ENCODE peak calls at places on chromosome 18, in nine cellular contexts. S is astrocyte, R is SK-N-SH, I is neuronal stem cell, U is neural progenitor cell, O is MM.1S, H is fibroblast of lung, Q is PC-3, K is A549. Z is an unnamed sample.

GRCh38 chr18:50662775-50663383 is 103.0 kb downstream of the MAPK4 start:
- DNase-seq in S (no peak), R (peak; percentile 24), I (peak; percentile 40), U (peak; percentile 72), O (no peak), H (no peak), Q (no peak), K (no peak), Z (no peak)

GRCh38 chr18:78087338-78087737 is 837.7 kb downstream of the GALR1 start:
- DNase-seq in S (no peak), R (no peak), I (no peak), U (no peak), O (no peak), H (no peak), Q (no peak), K (no peak), Z (no peak)

GRCh38 chr18:80238651-80239260 is 8.6 kb downstream of the PARD6G start:
- DNase-seq in S (no peak), R (no peak), I (no peak), U (no peak), O (no peak), H (no peak), Q (no peak), K (no peak), Z (no peak)

GRCh38 chr18:50973367-50974126 is 5.7 kb downstream of the ELAC1 start:
- DNase-seq in S (peak; percentile 45), R (no peak), I (no peak), U (no peak), O (no peak), H (peak; percentile 45), Q (peak; percentile 70), K (peak; percentile 27), Z (peak; percentile 15)

GRCh38 chr18:58762781-58763171 is 91.5 kb downstream of the MALT1 start:
- DNase-seq in S (no peak), R (no peak), I (no peak), U (no peak), O (no peak), H (no peak), Q (no peak), K (no peak), Z (no peak)

GRCh38 chr18:36905560-36905959 is 76.6 kb downstream of the KIAA1328 start:
- DNase-seq in S (no peak), R (no peak), I (no peak), U (no peak), O (no peak), H (no peak), Q (no peak), K (no peak), Z (no peak)

GRCh38 chr18:13615432-13615861 is 110.9 kb downstream of the FAM210A start:
- DNase-seq in S (peak; percentile 2), R (no peak), I (no peak), U (no peak), O (no peak), H (peak; percentile 18), Q (no peak), K (no peak), Z (no peak)

GRCh38 chr18:46411862-46412690 is 244.9 kb downstream of the LOXHD1 start:
- DNase-seq in S (peak; percentile 16), R (peak; percentile 80), I (no peak), U (no peak), O (no peak), H (peak; percentile 34), Q (no peak), K (no peak), Z (no peak)

GRCh38 chr18:46278481-46279465 is 174.6 kb downstream of the HAUS1 start:
- DNase-seq in S (peak; percentile 67), R (no peak), I (no peak), U (no peak), O (no peak), H (peak; percentile 74), Q (peak; percentile 25), K (no peak), Z (no peak)

GRCh38 chr18:29841631-29842030 is 1200.9 kb downstream of the DSC3 start:
- DNase-seq in S (no peak), R (no peak), I (no peak), U (no peak), O (no peak), H (no peak), Q (peak; percentile 77), K (no peak), Z (no peak)

GRCh38 chr18:26981373-26982082 is 116.0 kb upstream of the AQP4 start:
- DNase-seq in S (no peak), R (no peak), I (no peak), U (no peak), O (no peak), H (no peak), Q (no peak), K (no peak), Z (no peak)

GRCh38 chr18:75377258-75377657 is 50.2 kb downstream of the SMIM21 start:
- DNase-seq in S (peak; percentile 19), R (no peak), I (no peak), U (no peak), O (no peak), H (peak; percentile 28), Q (no peak), K (no peak), Z (no peak)

GRCh38 chr18:5626130-5626880 is 82.5 kb upstream of the EPB41L3 start:
- DNase-seq in S (no peak), R (no peak), I (no peak), U (no peak), O (no peak), H (no peak), Q (no peak), K (no peak), Z (no peak)

GRCh38 chr18:59691046-59691395 is 6.2 kb downstream of the CCBE1 start:
- DNase-seq in S (peak; percentile 72), R (no peak), I (no peak), U (no peak), O (no peak), H (peak; percentile 79), Q (peak; percentile 94), K (no peak), Z (no peak)

GRCh38 chr18:54767094-54767493 is 61.2 kb upstream of the RAB27B start:
- DNase-seq in S (no peak), R (no peak), I (no peak), U (no peak), O (no peak), H (no peak), Q (peak; percentile 94), K (no peak), Z (no peak)

GRCh38 chr18:48060947-48061346 is 130.5 kb upstream of the SMAD2 start:
- DNase-seq in S (no peak), R (no peak), I (no peak), U (no peak), O (no peak), H (no peak), Q (no peak), K (no peak), Z (no peak)

GRCh38 chr18:57311472-57311871 is 40.9 kb upstream of the ST8SIA3 start:
- DNase-seq in S (no peak), R (no peak), I (no peak), U (no peak), O (no peak), H (no peak), Q (no peak), K (no peak), Z (no peak)

GRCh38 chr18:28823506-28824182 is 646.7 kb upstream of the CDH2 start:
- DNase-seq in S (no peak), R (no peak), I (no peak), U (no peak), O (peak; percentile 27), H (no peak), Q (peak; percentile 57), K (no peak), Z (no peak)

GRCh38 chr18:10481831-10482230 is 27.4 kb downstream of the APCDD1 start:
- DNase-seq in S (no peak), R (no peak), I (no peak), U (peak; percentile 24), O (no peak), H (no peak), Q (no peak), K (no peak), Z (no peak)
- H3K4me1 ChIP-seq in S (no peaks in the 10 kb centered on the region), R (peaks cover 2% of the 10 kb centered on the region), I (peaks cover 5% of the 10 kb centered on the region), U (peaks cover 12% of the 10 kb centered on the region), O (no peaks in the 10 kb centered on the region), H (no peaks in the 10 kb centered on the region), Q (no peaks in the 10 kb centered on the region), K (no peaks in the 10 kb centered on the region), Z (no peaks in the 10 kb centered on the region)

GRCh38 chr18:11419336-11419735 is 190.1 kb upstream of the SLC35G4 start:
- DNase-seq in S (no peak), R (no peak), I (no peak), U (no peak), O (peak; percentile 40), H (no peak), Q (no peak), K (no peak), Z (no peak)
- H3K4me2 ChIP-seq in S (no peak overlapping the region), R (no peak overlapping the region), I (no peak overlapping the region), U (no peak overlapping the region), O (peak overlapping the region; percentile 5), H (no peak overlapping the region), Q (no peak overlapping the region), K (no peak overlapping the region), Z (no peak overlapping the region)

GRCh38 chr18:31825772-31826171 is 65.1 kb upstream of the SLC25A52 start:
- DNase-seq in S (no peak), R (no peak), I (no peak), U (peak; percentile 4), O (peak; percentile 18), H (no peak), Q (no peak), K (no peak), Z (no peak)
- H3K27ac ChIP-seq in S (no peak overlapping the region), R (no peak overlapping the region), I (no peak overlapping the region), U (no peak overlapping the region), O (no peak overlapping the region), H (no peak overlapping the region), Q (no peak overlapping the region), K (no peak overlapping the region), Z (no peak overlapping the region)

GRCh38 chr18:12598181-12598921 is 59.6 kb downstream of the SPIRE1 start:
- DNase-seq in S (peak; percentile 43), R (no peak), I (no peak), U (peak; percentile 15), O (no peak), H (peak; percentile 61), Q (peak; percentile 34), K (no peak), Z (no peak)
- H3K4me1 ChIP-seq in S (peaks cover 35% of the 10 kb centered on the region), R (peaks cover 6% of the 10 kb centered on the region), I (peaks cover 4% of the 10 kb centered on the region), U (no peaks in the 10 kb centered on the region), O (peaks cover 9% of the 10 kb centered on the region), H (peaks cover 18% of the 10 kb centered on the region), Q (peaks cover 48% of the 10 kb centered on the region), K (peaks cover 46% of the 10 kb centered on the region), Z (peaks cover 38% of the 10 kb centered on the region)

DNA sequence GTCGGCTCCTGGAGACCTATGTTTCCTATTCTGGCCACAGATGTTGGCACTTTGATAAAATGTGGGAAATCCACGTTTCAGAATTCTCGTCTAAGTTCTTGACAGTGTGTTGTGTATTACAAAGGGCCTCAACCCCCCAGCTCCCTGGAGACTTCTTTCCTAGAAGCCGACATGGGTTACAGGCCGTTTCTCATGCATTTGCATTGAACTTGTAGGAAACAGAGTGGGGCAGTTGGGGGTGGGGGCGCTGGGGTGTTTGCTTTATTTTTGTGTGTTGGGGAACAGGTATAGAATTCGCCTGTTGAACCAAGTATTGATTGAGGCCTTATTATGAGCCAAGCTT is 104.0 kb downstream of the CABLES1 start:
- DNase-seq in S (no peak), R (no peak), I (no peak), U (no peak), O (no peak), H (no peak), Q (no peak), K (no peak), Z (no peak)
- H3K4me2 ChIP-seq in S (no peak overlapping the region), R (no peak overlapping the region), I (no peak overlapping the region), U (no peak overlapping the region), O (no peak overlapping the region), H (no peak overlapping the region), Q (no peak overlapping the region), K (no peak overlapping the region), Z (no peak overlapping the region)

GRCh38 chr18:70334264-70334663 is 45.4 kb downstream of the SOCS6 start:
- DNase-seq in S (no peak), R (no peak), I (no peak), U (no peak), O (no peak), H (no peak), Q (no peak), K (no peak), Z (no peak)
- H3K27ac ChIP-seq in S (peak overlapping the region; percentile 80), R (peak overlapping the region; percentile 61), I (no peak overlapping the region), U (no peak overlapping the region), O (no peak overlapping the region), H (peak overlapping the region; percentile 70), Q (peak overlapping the region; percentile 78), K (peak overlapping the region; percentile 88), Z (peak overlapping the region; percentile 98)